ENCODE peak calls at places on chromosomes 16 and 17, in six cellular contexts. X is IMR-90, O is GM23338, Y is adipocyte, K is stomach, S is heart right ventricle. J is an unnamed sample.
A peak's percentile ranks its signal among the peaks of the same experiment; 100 is the strongest.

GRCh38 chr16:74438492-74438979 is 17.3 kb upstream of the CLEC18B start:
- DNase-seq in X (no peak), O (no peak), Y (no peak), K (no peak), S (no peak), J (no peak)

GRCh38 chr16:52398491-52398960 is 148.4 kb downstream of the TOX3 start:
- DNase-seq in X (no peak), O (no peak), Y (no peak), K (no peak), S (no peak), J (no peak)

GRCh38 chr17:59361386-59361785 is 29.9 kb downstream of the YPEL2 start:
- DNase-seq in X (peak; percentile 81), O (no peak), Y (peak; percentile 97), K (no peak), S (no peak), J (no peak)

GRCh38 chr16:27795992-27796614 is 246.2 kb downstream of the KATNIP start:
- DNase-seq in X (peak; percentile 31), O (peak; percentile 91), Y (peak; percentile 55), K (peak; percentile 40), S (peak; percentile 44), J (peak; percentile 79)

GRCh38 chr17:65774787-65775186 is 213.3 kb upstream of the AXIN2 start:
- DNase-seq in X (no peak), O (peak; percentile 6), Y (no peak), K (no peak), S (no peak), J (no peak)

GRCh38 chr17:76271669-76272540 is 6.8 kb downstream of the UBALD2 start:
- DNase-seq in X (no peak), O (peak; percentile 70), Y (no peak), K (peak; percentile 58), S (no peak), J (peak; percentile 88)

GRCh38 chr16:9408297-9408696 is 316.9 kb downstream of the HAPSTR1 start:
- DNase-seq in X (no peak), O (no peak), Y (no peak), K (no peak), S (no peak), J (no peak)

GRCh38 chr17:27860971-27861669 is 32.0 kb downstream of the LYRM9 start:
- DNase-seq in X (no peak), O (no peak), Y (no peak), K (no peak), S (no peak), J (no peak)

GRCh38 chr16:78916928-78917545 is 683.5 kb downstream of the MAF start:
- DNase-seq in X (no peak), O (no peak), Y (no peak), K (no peak), S (no peak), J (no peak)

GRCh38 chr16:67663151-67663876 is 2.6 kb downstream of the PARD6A start:
- DNase-seq in X (no peak), O (peak; percentile 85), Y (peak; percentile 42), K (no peak), S (no peak), J (peak; percentile 91)

GRCh38 chr17:66283296-66283934 is 19.0 kb upstream of the PRKCA start:
- DNase-seq in X (no peak), O (no peak), Y (no peak), K (no peak), S (no peak), J (no peak)

GRCh38 chr16:4795181-4795827 is at the start of gene SMIM22:
- DNase-seq in X (no peak), O (peak; percentile 32), Y (no peak), K (peak; percentile 90), S (no peak), J (no peak)

GRCh38 chr17:37494971-37495370 is 5.3 kb downstream of the DUSP14 start:
- DNase-seq in X (no peak), O (peak; percentile 57), Y (no peak), K (no peak), S (no peak), J (peak; percentile 76)

GRCh38 chr16:14641206-14641605 is 8.5 kb downstream of the BFAR start:
- DNase-seq in X (no peak), O (no peak), Y (no peak), K (no peak), S (no peak), J (no peak)

GRCh38 chr17:81403671-81404534 is 8.6 kb downstream of the BAHCC1 start:
- DNase-seq in X (no peak), O (no peak), Y (no peak), K (no peak), S (no peak), J (no peak)

GRCh38 chr16:49441366-49441780 is 67.8 kb downstream of the C16orf78 start:
- DNase-seq in X (no peak), O (peak; percentile 79), Y (peak; percentile 19), K (peak; percentile 47), S (peak; percentile 77), J (peak; percentile 89)

GRCh38 chr16:70576431-70577255 is 53.0 kb downstream of the SF3B3 start:
- DNase-seq in X (peak; percentile 86), O (peak; percentile 37), Y (peak; percentile 72), K (no peak), S (no peak), J (no peak)

DNA sequence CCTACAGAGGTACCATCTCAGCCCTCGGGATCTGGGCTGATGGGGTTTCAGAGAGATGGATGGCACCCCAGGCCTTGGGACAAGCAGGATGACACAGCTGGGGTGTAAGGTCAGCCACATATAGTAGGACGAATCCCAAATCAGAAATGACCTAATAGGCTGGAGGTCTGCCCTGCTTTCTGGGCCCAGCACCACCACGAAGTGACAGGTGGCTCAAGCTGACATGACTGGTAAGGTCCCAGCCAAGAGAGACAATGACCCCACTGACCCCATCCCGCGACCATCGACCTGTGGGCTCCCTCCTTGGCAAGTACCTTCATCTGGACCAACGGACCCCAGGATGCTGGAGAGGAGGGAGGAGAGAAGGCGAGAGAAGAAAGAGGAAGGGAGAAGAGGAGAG is 15.6 kb downstream of the CAMKK1 start:
- DNase-seq in X (no peak), O (no peak), Y (no peak), K (no peak), S (no peak), J (no peak)
- H3K36me3 ChIP-seq in X (peaks cover 21% of the 10 kb centered on the region), O (peaks cover 3% of the 10 kb centered on the region), Y (peaks cover 28% of the 10 kb centered on the region), K (peaks cover 45% of the 10 kb centered on the region), S (peaks cover 69% of the 10 kb centered on the region), J (peaks cover 3% of the 10 kb centered on the region)

GRCh38 chr17:5355416-5356129 is 63.9 kb downstream of the NUP88 start:
- DNase-seq in X (no peak), O (no peak), Y (peak; percentile 70), K (no peak), S (no peak), J (no peak)
- H3K36me3 ChIP-seq in X (peaks cover 12% of the 10 kb centered on the region), O (peaks cover 18% of the 10 kb centered on the region), Y (peaks cover 52% of the 10 kb centered on the region), K (peaks cover 97% of the 10 kb centered on the region), S (peaks cover 100% of the 10 kb centered on the region), J (peaks cover 12% of the 10 kb centered on the region)

DNA sequence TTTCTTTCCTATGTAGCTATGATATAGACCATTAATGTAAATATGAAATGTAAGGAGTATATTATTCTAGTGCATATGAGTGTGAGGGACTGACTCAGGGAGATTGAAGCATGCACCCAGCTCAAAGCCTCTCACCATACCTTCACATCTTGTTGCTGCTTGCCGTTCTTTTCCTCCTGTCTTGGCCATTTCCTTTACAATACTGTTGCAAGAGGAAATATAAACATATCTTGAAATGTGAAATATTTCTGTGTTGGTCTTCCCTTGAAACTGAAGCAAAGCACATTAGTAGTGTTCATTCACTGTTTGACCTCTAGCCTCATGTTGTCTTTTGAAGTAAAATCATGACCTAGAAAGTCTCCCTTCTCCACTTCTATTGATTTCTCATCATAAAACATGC is 46.6 kb downstream of the PHKB start:
- DNase-seq in X (peak; percentile 10), O (no peak), Y (no peak), K (no peak), S (no peak), J (no peak)
- H3K36me3 ChIP-seq in X (peaks cover 17% of the 10 kb centered on the region), O (no peaks in the 10 kb centered on the region), Y (peaks cover 49% of the 10 kb centered on the region), K (peaks cover 64% of the 10 kb centered on the region), S (peaks cover 65% of the 10 kb centered on the region), J (peaks cover 1% of the 10 kb centered on the region)

DNA sequence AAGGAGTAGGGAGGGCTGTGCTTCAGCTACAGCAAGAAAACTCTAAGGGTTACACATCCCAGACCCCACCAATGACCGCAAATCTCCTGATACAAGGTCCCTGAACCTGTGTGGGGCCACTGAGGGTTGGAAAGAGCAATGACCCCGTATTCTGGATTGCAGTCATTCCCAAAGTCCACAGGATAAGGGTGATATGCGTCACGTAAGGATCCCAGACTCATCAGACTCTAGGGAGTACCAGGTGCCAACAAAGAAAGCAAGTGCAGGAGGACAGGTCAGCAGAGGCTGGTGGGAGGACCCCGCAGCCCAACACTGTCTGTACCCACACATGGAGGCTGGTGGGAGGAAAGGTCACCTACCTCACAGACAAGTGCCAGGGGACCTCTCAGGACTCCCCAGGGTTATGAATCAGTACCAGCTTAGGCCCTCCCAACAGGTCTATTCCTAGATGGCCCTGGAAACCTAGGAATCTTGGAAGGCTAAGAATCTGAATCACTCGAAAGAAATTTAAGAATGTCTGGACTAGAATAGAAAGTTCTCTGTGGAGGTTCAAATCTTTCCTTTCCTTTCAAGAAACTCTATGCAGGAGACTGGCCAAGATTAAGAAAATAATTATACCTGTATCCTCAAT is 16.2 kb downstream of the PITPNA start:
- DNase-seq in X (no peak), O (no peak), Y (no peak), K (no peak), S (no peak), J (no peak)
- H3K36me3 ChIP-seq in X (peaks cover 41% of the 10 kb centered on the region), O (peaks cover 12% of the 10 kb centered on the region), Y (peaks cover 79% of the 10 kb centered on the region), K (peaks cover 100% of the 10 kb centered on the region), S (peaks cover 98% of the 10 kb centered on the region), J (peaks cover 14% of the 10 kb centered on the region)

GRCh38 chr16:55709801-55710200 is 54.0 kb downstream of the SLC6A2 start:
- DNase-seq in X (no peak), O (no peak), Y (no peak), K (no peak), S (no peak), J (no peak)

GRCh38 chr16:55710466-55710865 is 54.7 kb downstream of the SLC6A2 start:
- DNase-seq in X (no peak), O (peak; percentile 66), Y (no peak), K (no peak), S (no peak), J (peak; percentile 41)

GRCh38 chr16:55711959-55712876 is 56.4 kb downstream of the SLC6A2 start:
- DNase-seq in X (peak; percentile 45), O (peak; percentile 84), Y (peak; percentile 80), K (peak; percentile 66), S (peak; percentile 59), J (peak; percentile 65)

GRCh38 chr16:55717326-55717725 is 61.5 kb downstream of the SLC6A2 start:
- DNase-seq in X (no peak), O (no peak), Y (no peak), K (no peak), S (no peak), J (no peak)

DNA sequence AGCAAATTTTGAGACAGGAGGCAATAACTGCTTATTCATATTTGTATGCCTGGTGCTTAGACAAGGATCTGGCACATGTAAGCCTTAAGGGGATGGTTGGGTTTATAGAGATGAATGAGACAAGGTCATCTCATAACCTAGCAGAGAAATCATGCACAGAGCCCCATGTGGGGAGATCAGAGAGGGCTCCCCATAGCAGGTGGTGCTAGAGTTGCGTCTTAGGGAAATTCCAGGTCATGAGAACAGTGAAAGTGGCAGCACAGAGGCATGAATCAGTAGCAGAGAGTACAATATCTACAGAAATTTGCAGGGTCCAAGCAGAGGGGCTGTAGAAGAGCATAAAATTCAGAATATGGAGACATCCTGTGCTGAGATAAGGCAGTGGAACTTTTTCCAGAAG is 57.3 kb downstream of the SLC6A2 start:
- DNase-seq in X (no peak), O (no peak), Y (no peak), K (no peak), S (no peak), J (no peak)
- H3K36me3 ChIP-seq in X (no peaks in the 10 kb centered on the region), O (no peaks in the 10 kb centered on the region), Y (no peaks in the 10 kb centered on the region), K (no peaks in the 10 kb centered on the region), S (no peaks in the 10 kb centered on the region), J (no peaks in the 10 kb centered on the region)

GRCh38 chr17:62058611-62059010 is 6.5 kb downstream of the MED13 start:
- DNase-seq in X (no peak), O (no peak), Y (no peak), K (no peak), S (no peak), J (no peak)
- H3K36me3 ChIP-seq in X (peaks cover 15% of the 10 kb centered on the region), O (peaks cover 13% of the 10 kb centered on the region), Y (peaks cover 47% of the 10 kb centered on the region), K (peaks cover 29% of the 10 kb centered on the region), S (peaks cover 65% of the 10 kb centered on the region), J (peaks cover 4% of the 10 kb centered on the region)

J was measured in H7.